ENCODE peak calls at places on chromosome 6, in nine cellular contexts. P, K, X, V, M, F, U, I and S are unnamed samples. For H3K36me3, the result is how much of the 10 kb centered on the place peaks cover.

GRCh38 chr6:170575250-170575649 is 9.2 kb downstream of the PDCD2 start:
- DNase-seq in I (no peak), P (no peak), M (no peak), K (no peak), F (no peak), U (no peak), X (no peak), V (no peak), S (peak)

GRCh38 chr6:110216140-110216539 is 35.9 kb downstream of the CDC40 start:
- DNase-seq in I (no peak), P (no peak), F (no peak), X (no peak), U (no peak), M (no peak), V (no peak), K (no peak), S (no peak)

GRCh38 chr6:129131282-129131681 is 248.3 kb downstream of the LAMA2 start:
- DNase-seq in I (no peak), K (peak), U (no peak), M (no peak), F (peak), V (peak), P (no peak), X (peak), S (no peak)

GRCh38 chr6:169498887-169499513 is 202.8 kb downstream of the WDR27 start:
- DNase-seq in X (no peak), I (no peak), F (no peak), K (no peak), M (no peak), V (no peak), P (no peak), U (no peak), S (no peak)

GRCh38 chr6:148723484-148723883 is 23.3 kb upstream of the UST start:
- DNase-seq in I (no peak), P (no peak), U (no peak), V (no peak), X (no peak), F (no peak), K (no peak), M (no peak), S (peak)

GRCh38 chr6:72217626-72218025 is 331.3 kb downstream of the RIMS1 start:
- DNase-seq in V (no peak), M (no peak), U (no peak), I (no peak), P (no peak), X (no peak), K (no peak), F (no peak), S (no peak)

GRCh38 chr6:12459945-12460800 is 170.0 kb downstream of the EDN1 start:
- DNase-seq in K (no peak), X (no peak), M (no peak), V (no peak), F (no peak), I (no peak), P (no peak), U (no peak), S (no peak)

GRCh38 chr6:119385994-119386393 is 36.4 kb upstream of the MAN1A1 start:
- DNase-seq in X (no peak), V (no peak), F (no peak), P (no peak), U (no peak), K (no peak), M (no peak), I (no peak), S (no peak)

GRCh38 chr6:170449835-170450753 is 103.0 kb downstream of the PSMB1 start:
- DNase-seq in P (peak), V (no peak), K (no peak), M (no peak), F (no peak), U (no peak), I (no peak), X (no peak), S (no peak)

GRCh38 chr6:169825558-169826225 is 74.3 kb downstream of the ERMARD start:
- DNase-seq in K (no peak), I (no peak), M (no peak), F (no peak), U (no peak), P (peak), X (no peak), V (no peak), S (no peak)

GRCh38 chr6:147651249-147652063 is 143.0 kb downstream of the SAMD5 start:
- DNase-seq in I (no peak), K (no peak), M (peak), F (peak), X (no peak), V (peak), P (no peak), U (no peak), S (peak)

GRCh38 chr6:129749749-129750120 is 39.8 kb upstream of the ARHGAP18 start:
- DNase-seq in P (no peak), F (no peak), I (no peak), V (no peak), K (no peak), X (no peak), M (no peak), U (no peak), S (peak)

GRCh38 chr6:84119277-84119676 is 85.7 kb downstream of the MRAP2 start:
- DNase-seq in M (no peak), V (no peak), K (no peak), X (no peak), F (no peak), I (no peak), P (no peak), U (no peak), S (peak)

GRCh38 chr6:35046862-35047261 is 94.3 kb downstream of the TCP11 start:
- DNase-seq in U (no peak), F (no peak), V (no peak), P (no peak), M (no peak), I (no peak), X (no peak), K (no peak), S (peak)

GRCh38 chr6:29908341-29908662 is 34.0 kb upstream of the HLA-A start:
- DNase-seq in P (no peak), V (no peak), I (peak), M (no peak), F (no peak), K (no peak), X (no peak), U (no peak), S (no peak)

GRCh38 chr6:150712502-150713252 is 113.0 kb downstream of the PLEKHG1 start:
- DNase-seq in X (no peak), M (no peak), V (no peak), K (no peak), I (no peak), P (no peak), F (no peak), U (no peak), S (peak)

GRCh38 chr6:14125346-14125745 is 7.8 kb downstream of the CD83 start:
- DNase-seq in K (no peak), M (no peak), V (no peak), F (no peak), U (no peak), I (no peak), P (no peak), X (no peak), S (no peak)

DNA sequence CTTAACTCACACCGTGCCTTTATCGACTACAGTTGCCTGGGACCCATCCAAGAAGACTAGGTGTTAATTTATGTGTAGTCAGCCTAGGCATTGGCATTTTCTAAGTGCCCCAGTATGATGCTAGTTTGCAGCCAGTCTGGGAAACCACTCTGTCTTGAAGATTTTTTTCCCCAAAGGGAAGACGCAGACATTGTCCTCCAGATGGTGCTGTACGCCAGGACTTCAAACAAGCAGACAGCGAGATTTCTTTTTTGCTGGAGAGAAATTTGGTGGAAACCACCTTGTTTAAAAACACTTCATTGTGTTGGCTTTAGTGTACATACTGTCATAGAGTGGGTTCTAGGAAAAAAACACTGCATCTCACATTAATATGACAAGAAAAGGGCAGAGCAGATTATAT is 30.0 kb downstream of the ALDH5A1 start:
- DNase-seq in M (no peak), U (no peak), I (no peak), K (no peak), V (no peak), P (no peak), F (no peak), X (no peak), S (peak)
- TF ChIP-seq CTCF in M (no peak), U (no peak), I (no peak), K (no peak), V (no peak), P (no peak), F (peak), X (no peak), S (peak)

GRCh38 chr6:145891126-145891525 is 73.0 kb downstream of the SHPRH start:
- DNase-seq in M (no peak), X (no peak), K (no peak), P (no peak), U (no peak), I (no peak), V (no peak), F (no peak), S (peak)
- H3K36me3 ChIP-seq in M (under half), X (under half), K (under half), P (under half), U (under half), I (under half), V (under half), F (under half), S (under half)

GRCh38 chr6:113539202-113539601 is 317.9 kb upstream of the MARCKS start:
- DNase-seq in V (no peak), X (no peak), M (no peak), F (no peak), K (no peak), P (no peak), I (no peak), U (no peak), S (no peak)

DNA sequence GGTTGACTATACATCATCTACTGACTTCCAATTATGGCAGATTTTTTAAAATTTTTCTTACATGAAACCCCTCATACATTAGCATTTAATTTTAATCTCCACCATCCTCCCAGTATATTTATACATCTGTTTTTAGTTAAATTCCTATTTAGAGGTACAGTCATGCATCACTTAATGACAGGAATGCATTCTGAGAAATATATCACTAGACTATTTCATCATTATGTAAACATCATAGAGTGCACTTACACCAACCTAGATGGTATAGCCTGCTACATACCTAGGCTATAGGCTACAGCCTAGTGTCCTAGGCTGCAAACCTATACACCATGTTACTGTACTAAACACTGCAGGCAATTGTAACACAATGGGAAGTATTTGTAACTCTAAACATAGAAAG is 316.7 kb upstream of the MARCKS start:
- DNase-seq in I (no peak), K (no peak), P (no peak), X (no peak), V (no peak), M (no peak), F (no peak), U (no peak), S (peak)
- TF ChIP-seq CTCF in I (no peak), K (no peak), P (no peak), X (no peak), V (no peak), M (no peak), F (no peak), U (no peak), S (no peak)

DNA sequence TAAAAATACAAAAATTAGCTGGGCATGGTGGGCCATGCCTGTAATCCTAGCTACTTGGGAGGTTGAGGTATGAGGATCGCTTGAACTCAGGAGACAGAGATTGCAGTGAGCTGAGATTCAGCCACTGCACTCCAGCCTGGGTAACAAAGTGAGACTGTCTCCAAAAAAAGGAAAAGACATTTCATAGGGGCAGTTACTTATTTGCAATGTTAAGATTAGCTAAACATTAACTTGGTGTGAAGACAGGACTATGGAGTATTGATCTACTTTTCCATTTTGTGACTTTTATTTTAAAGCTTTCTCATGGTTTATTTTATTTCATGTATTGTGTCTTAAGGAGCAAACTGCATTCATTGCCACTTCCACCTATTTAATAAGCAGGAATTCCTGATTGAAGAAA is 153.0 kb downstream of the UTRN start:
- DNase-seq in X (no peak), K (no peak), F (no peak), P (no peak), M (no peak), U (no peak), I (no peak), V (no peak), S (no peak)
- H3K36me3 ChIP-seq in X (under half), K (under half), F (half or more), P (half or more), M (under half), U (half or more), I (under half), V (half or more), S (under half)

DNA sequence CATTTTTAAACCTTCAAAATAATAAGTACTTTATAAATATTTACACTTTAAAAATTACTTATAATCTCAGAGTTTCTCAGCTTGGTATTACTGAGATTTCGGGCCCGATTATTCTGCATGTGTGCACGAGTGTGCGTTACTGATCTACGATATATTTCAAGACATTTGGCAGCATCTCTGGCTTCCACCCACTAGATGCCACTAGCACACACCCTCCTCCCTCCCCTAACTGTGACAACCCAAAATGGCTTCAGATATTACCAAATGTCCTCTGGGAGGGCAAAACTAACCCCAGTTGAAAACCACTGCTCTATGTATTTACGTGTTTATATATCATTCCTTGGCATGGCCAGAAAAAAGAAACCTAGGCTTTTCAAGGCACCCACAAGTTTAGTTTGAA is 95.9 kb downstream of the FYN start:
- DNase-seq in X (no peak), U (no peak), I (no peak), F (no peak), K (no peak), P (no peak), V (no peak), M (no peak), S (no peak)
- TF ChIP-seq CTCF in X (no peak), U (no peak), I (no peak), F (peak), K (no peak), P (no peak), V (no peak), M (no peak), S (no peak)

DNA sequence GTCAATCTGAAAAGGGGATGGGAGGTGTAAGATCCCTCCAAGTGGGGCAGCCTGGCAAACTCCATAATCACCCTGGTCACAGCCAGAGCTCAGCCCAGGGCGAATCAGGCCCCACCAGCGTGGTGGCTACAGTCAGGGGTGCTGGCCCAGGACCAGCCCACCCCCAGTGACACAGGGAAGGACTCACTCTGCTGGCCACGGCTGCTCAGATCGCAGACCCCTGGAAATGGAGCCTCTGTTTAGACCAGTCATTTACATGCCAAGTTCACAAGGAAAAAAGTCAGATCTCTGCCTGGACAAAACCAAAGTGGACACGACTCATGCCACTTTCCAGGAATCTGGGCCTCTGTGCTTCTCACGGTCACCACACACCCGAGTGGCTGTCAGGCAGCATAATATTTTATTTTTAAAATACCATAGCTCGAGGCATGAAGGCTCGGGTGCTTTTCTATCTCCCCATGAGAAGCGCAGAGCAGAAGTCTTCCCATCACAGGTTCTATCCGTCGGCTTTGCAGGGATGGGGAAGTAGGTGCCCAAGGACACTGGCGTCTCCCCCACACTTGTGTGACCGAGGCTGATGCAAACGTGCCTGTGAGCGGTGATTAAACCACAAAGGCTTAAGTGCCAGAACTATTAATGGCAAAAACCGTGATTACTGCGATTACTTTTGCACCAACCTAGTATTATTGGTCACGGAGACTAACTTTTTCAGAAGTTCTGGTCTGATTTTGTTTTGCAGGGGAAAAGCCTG is 13.0 kb downstream of the PXDC1 start:
- DNase-seq in U (no peak), X (no peak), V (no peak), F (no peak), P (no peak), K (no peak), I (no peak), M (peak), S (no peak)
- H3K36me3 ChIP-seq in U (under half), X (under half), V (under half), F (under half), P (under half), K (under half), I (under half), M (half or more), S (under half)

GRCh38 chr6:43396408-43397149 is 27.1 kb upstream of the ZNF318 start:
- DNase-seq in X (no peak), M (no peak), U (no peak), V (no peak), P (no peak), K (no peak), I (peak), F (no peak), S (peak)

GRCh38 chr6:43394982-43395381 is 25.5 kb upstream of the ZNF318 start:
- DNase-seq in F (no peak), U (no peak), P (no peak), K (no peak), V (no peak), M (no peak), X (no peak), I (no peak), S (no peak)

GRCh38 chr6:43391448-43392031 is 22.1 kb upstream of the ZNF318 start:
- DNase-seq in P (no peak), K (no peak), X (no peak), M (no peak), V (no peak), U (peak), I (no peak), F (no peak), S (no peak)

GRCh38 chr6:43395822-43396221 is 26.4 kb upstream of the ZNF318 start:
- DNase-seq in P (no peak), X (no peak), I (no peak), U (no peak), K (no peak), M (no peak), F (peak), V (no peak), S (no peak)

DNA sequence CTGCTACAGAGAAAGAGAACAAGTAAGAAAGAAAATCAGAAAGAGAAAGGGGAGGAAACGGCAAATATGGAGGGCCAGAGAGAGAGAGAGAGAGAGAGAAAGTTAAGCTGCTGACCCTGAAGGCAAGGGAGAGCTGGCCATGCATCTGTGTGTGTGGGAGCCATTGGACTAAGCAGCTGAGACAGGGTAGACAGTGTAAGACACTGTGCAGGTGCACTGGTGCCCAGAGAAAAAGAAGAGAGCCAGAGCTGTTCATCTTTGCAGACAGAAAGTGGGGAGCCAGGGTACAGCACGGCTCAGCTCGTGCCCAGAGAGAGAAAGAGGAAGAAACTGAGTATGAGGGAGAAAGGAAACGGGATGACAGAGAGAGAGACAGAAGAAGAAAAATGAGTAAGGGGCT is 24.1 kb upstream of the ZNF318 start:
- DNase-seq in X (no peak), U (no peak), M (no peak), P (no peak), I (no peak), K (no peak), V (no peak), F (no peak), S (no peak)
- TF ChIP-seq CTCF in X (no peak), U (no peak), M (no peak), P (no peak), I (no peak), K (no peak), V (no peak), F (no peak), S (no peak)

DNA sequence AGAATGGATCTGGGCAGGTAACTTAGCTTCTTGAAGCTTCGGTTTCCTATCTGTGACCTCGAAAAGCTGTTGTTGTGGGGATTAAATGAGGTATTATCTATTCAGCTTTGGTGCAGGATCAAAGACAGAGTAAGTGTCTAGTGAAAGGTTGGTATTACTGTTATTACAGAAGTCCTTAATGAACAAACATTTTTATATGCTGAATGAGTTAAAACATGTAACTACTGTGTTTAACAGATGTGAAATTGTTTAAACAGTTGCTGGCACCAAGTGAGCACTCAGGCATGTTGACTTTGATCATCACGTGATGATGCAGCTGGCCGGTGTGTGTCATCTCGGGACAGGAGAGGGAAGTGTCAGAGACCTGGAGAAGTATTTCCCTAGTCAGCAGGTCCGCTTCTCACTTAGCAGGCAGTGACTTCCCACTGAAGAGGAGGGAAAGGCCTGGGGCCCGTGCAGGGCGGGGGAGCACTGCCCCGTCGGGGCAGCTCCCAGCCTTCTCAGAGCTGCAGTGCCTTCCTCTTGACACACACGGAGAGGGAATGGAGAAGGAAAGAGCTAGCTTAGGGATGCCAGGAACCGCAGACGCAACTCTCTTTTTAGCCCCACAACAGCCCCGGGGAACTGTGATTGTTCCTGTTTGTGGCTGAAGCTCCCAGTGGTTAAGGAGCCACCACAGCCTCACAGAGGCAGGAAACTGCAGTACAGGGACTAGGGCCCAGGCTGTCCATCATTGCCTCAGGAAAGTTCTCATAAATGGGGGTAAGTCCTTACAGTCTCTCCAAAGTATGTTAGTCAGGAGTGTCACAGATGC is 18.0 kb downstream of the TUBB2A start:
- DNase-seq in F (peak), M (peak), P (peak), K (no peak), I (peak), U (no peak), V (peak), X (peak), S (peak)
- H3K36me3 ChIP-seq in F (half or more), M (under half), P (under half), K (under half), I (under half), U (under half), V (under half), X (under half), S (under half)